ENCODE peak calls at places on chromosomes 3 and 15, in four cellular contexts. S, U, M and C are unnamed samples.

GRCh38 chr3:17505856-17506255 is 236.6 kb downstream of the TBC1D5 start:
- DNase-seq in U (peak; percentile 40), M (no peak), S (no peak), C (peak; percentile 53)

GRCh38 chr3:145145461-145145860 is 1015.5 kb downstream of the PLOD2 start:
- DNase-seq in U (no peak), M (no peak), S (no peak), C (no peak)

GRCh38 chr15:51751687-51752683 is 588 bp downstream of the TMOD2 start:
- DNase-seq in M (peak; percentile 53), U (no peak), S (no peak), C (no peak)

GRCh38 chr3:61876797-61877196 is 315.4 kb downstream of the PTPRG start:
- DNase-seq in M (no peak), U (peak; percentile 90), S (no peak), C (peak; percentile 75)

GRCh38 chr3:127652246-127652995 is 20.3 kb upstream of the ABTB1 start:
- DNase-seq in S (peak; percentile 39), M (peak; percentile 83), U (peak; percentile 45), C (peak; percentile 32)

GRCh38 chr15:27134481-27134880 is 163.5 kb downstream of the GABRG3 start:
- DNase-seq in M (no peak), S (no peak), U (no peak), C (no peak)

GRCh38 chr3:104596551-104596950 is 770.2 kb upstream of the ALCAM start:
- DNase-seq in M (peak; percentile 65), S (no peak), U (peak; percentile 37), C (peak; percentile 74)

GRCh38 chr3:152100491-152101086 is 168.1 kb upstream of the MBNL1 start:
- DNase-seq in M (no peak), S (no peak), U (no peak), C (peak; percentile 72)

GRCh38 chr3:72343078-72343477 is 505.2 kb downstream of the SHQ1 start:
- DNase-seq in U (peak; percentile 43), S (no peak), M (no peak), C (peak; percentile 18)